ENCODE peak calls at places on chromosome 10, in ten cellular contexts. Y, Q, I, O, V, S, C, W, M and D are unnamed samples.

GRCh38 chr10:28554952-28555351 is 22.0 kb downstream of the WAC start:
- DNase-seq in Y (no peak), Q (no peak), I (no peak), O (no peak), V (no peak), S (no peak), C (no peak), W (no peak), M (no peak), D (no peak)

GRCh38 chr10:77649333-77650331 is 12.0 kb upstream of the KCNMA1 start:
- DNase-seq in Y (no peak), Q (no peak), I (no peak), O (no peak), V (no peak), S (no peak), C (no peak), W (no peak), M (no peak), D (no peak)

GRCh38 chr10:80509403-80510161 is 28.1 kb upstream of the SH2D4B start:
- DNase-seq in Y (no peak), Q (no peak), I (no peak), O (no peak), V (peak; percentile 85), S (no peak), C (no peak), W (peak; percentile 94), M (no peak), D (peak; percentile 37)

GRCh38 chr10:69315100-69315542 is 36.8 kb downstream of the HK1 start:
- DNase-seq in Y (no peak), Q (no peak), I (no peak), O (no peak), V (no peak), S (no peak), C (no peak), W (no peak), M (no peak), D (no peak)

GRCh38 chr10:96257944-96258343 is 13.4 kb downstream of the BLNK start:
- DNase-seq in Y (no peak), Q (no peak), I (no peak), O (no peak), V (no peak), S (no peak), C (no peak), W (no peak), M (no peak), D (no peak)

GRCh38 chr10:6349846-6350245 is 147.1 kb downstream of the PFKFB3 start:
- DNase-seq in Y (no peak), Q (no peak), I (no peak), O (no peak), V (no peak), S (no peak), C (no peak), W (no peak), M (no peak), D (no peak)

GRCh38 chr10:92787557-92788152 is 60.7 kb upstream of the EXOC6 start:
- DNase-seq in Y (no peak), Q (no peak), I (no peak), O (no peak), V (no peak), S (no peak), C (no peak), W (no peak), M (no peak), D (no peak)

GRCh38 chr10:127151981-127152699 is 44.3 kb downstream of the INSYN2A start:
- DNase-seq in Y (no peak), Q (no peak), I (no peak), O (no peak), V (peak; percentile 41), S (no peak), C (no peak), W (peak; percentile 78), M (no peak), D (no peak)

GRCh38 chr10:96390460-96390864 is 31.7 kb upstream of the OPALIN start:
- DNase-seq in Y (no peak), Q (no peak), I (no peak), O (no peak), V (no peak), S (no peak), C (no peak), W (no peak), M (no peak), D (no peak)

GRCh38 chr10:9944690-9945089 is 1073.0 kb upstream of the CELF2 start:
- DNase-seq in Y (no peak), Q (no peak), I (no peak), O (no peak), V (no peak), S (no peak), C (no peak), W (no peak), M (no peak), D (no peak)

GRCh38 chr10:62545155-62545554 is 171.0 kb downstream of the ZNF365 start:
- DNase-seq in Y (no peak), Q (no peak), I (no peak), O (no peak), V (no peak), S (no peak), C (no peak), W (no peak), M (no peak), D (no peak)

GRCh38 chr10:36281871-36282331 is 639.8 kb upstream of the FZD8 start:
- DNase-seq in Y (no peak), Q (no peak), I (no peak), O (no peak), V (peak; percentile 87), S (no peak), C (no peak), W (no peak), M (no peak), D (no peak)

GRCh38 chr10:78578929-78579328 is 489.8 kb upstream of the ZMIZ1 start:
- DNase-seq in Y (peak; percentile 22), Q (no peak), I (no peak), O (peak; percentile 7), V (no peak), S (no peak), C (no peak), W (no peak), M (no peak), D (no peak)

GRCh38 chr10:18472977-18473376 is 178.4 kb downstream of the NSUN6 start:
- DNase-seq in Y (no peak), Q (no peak), I (no peak), O (no peak), V (peak; percentile 4), S (no peak), C (peak; percentile 28), W (no peak), M (no peak), D (no peak)

GRCh38 chr10:79331709-79332108 is 15.6 kb upstream of the PPIF start:
- DNase-seq in Y (peak; percentile 69), Q (no peak), I (no peak), O (peak; percentile 54), V (peak; percentile 73), S (peak; percentile 86), C (no peak), W (peak; percentile 99), M (peak; percentile 57), D (peak; percentile 94)

GRCh38 chr10:33067481-33067880 is 109.5 kb upstream of the ITGB1 start:
- DNase-seq in Y (no peak), Q (no peak), I (no peak), O (no peak), V (peak; percentile 49), S (no peak), C (no peak), W (no peak), M (no peak), D (no peak)

GRCh38 chr10:69914373-69915268 is 112.9 kb downstream of the COL13A1 start:
- DNase-seq in Y (peak; percentile 30), Q (peak; percentile 56), I (peak; percentile 72), O (peak; percentile 21), V (peak; percentile 65), S (peak; percentile 85), C (peak; percentile 90), W (peak; percentile 36), M (peak; percentile 22), D (peak; percentile 30)

GRCh38 chr10:117421985-117422384 is 46.7 kb upstream of the PDZD8 start:
- DNase-seq in Y (no peak), Q (no peak), I (no peak), O (no peak), V (no peak), S (no peak), C (no peak), W (no peak), M (no peak), D (no peak)

GRCh38 chr10:11602919-11603523 is 8.4 kb downstream of the USP6NL start:
- DNase-seq in Y (no peak), Q (no peak), I (no peak), O (no peak), V (peak; percentile 54), S (peak; percentile 41), C (no peak), W (no peak), M (no peak), D (peak; percentile 35)

GRCh38 chr10:9825491-9826018 is 1192.1 kb upstream of the CELF2 start:
- DNase-seq in Y (no peak), Q (no peak), I (no peak), O (no peak), V (peak; percentile 7), S (no peak), C (no peak), W (no peak), M (no peak), D (no peak)

GRCh38 chr10:43190775-43191174 is 52.5 kb downstream of the CSGALNACT2 start:
- DNase-seq in Y (no peak), Q (no peak), I (no peak), O (no peak), V (no peak), S (no peak), C (no peak), W (no peak), M (no peak), D (no peak)

GRCh38 chr10:50291261-50291850 is 40.0 kb upstream of the ASAH2 start:
- DNase-seq in Y (no peak), Q (no peak), I (no peak), O (no peak), V (no peak), S (peak; percentile 10), C (no peak), W (no peak), M (no peak), D (no peak)

GRCh38 chr10:84293574-84294016 is 34.8 kb upstream of the CCSER2 start:
- DNase-seq in Y (no peak), Q (no peak), I (no peak), O (no peak), V (no peak), S (no peak), C (peak; percentile 18), W (no peak), M (no peak), D (no peak)

GRCh38 chr10:121988361-121989324 is at the start of gene TACC2:
- DNase-seq in Y (no peak), Q (no peak), I (no peak), O (no peak), V (no peak), S (no peak), C (no peak), W (no peak), M (no peak), D (no peak)